ENCODE peak calls at places on chromosomes 3 and 15, in six cellular contexts. F is hippocampal formation; P is sigmoid colon; B is SJCRH30; J is activated effector memory CD4-positive, alpha-beta T cell treated with Interleukin-2 at 50 U/mL for 16 hours; V is mesendoderm. I is an unnamed sample.

GRCh38 chr3:133970916-133971315 is 58.8 kb downstream of the SLCO2A1 start:
- DNase-seq in F (no peak), P (peak; percentile 38), B (no peak), J (no peak), V (no peak), I (no peak)

GRCh38 chr3:4047343-4047742 is 248.1 kb downstream of the LRRN1 start:
- DNase-seq in F (no peak), P (no peak), B (no peak), J (no peak), V (no peak), I (no peak)

GRCh38 chr3:49788056-49788455 is 1.7 kb upstream of the IP6K1 start:
- DNase-seq in F (no peak), P (no peak), B (no peak), J (no peak), V (no peak), I (no peak)

GRCh38 chr3:87437765-87438164 is 161.4 kb upstream of the POU1F1 start:
- DNase-seq in F (no peak), P (no peak), B (no peak), J (no peak), V (no peak), I (no peak)

GRCh38 chr3:194364652-194365434 is 4.7 kb downstream of the LRRC15 start:
- DNase-seq in F (no peak), P (no peak), B (peak; percentile 40), J (no peak), V (peak; percentile 60), I (no peak)

GRCh38 chr3:101780661-101781060 is 1.6 kb downstream of the NXPE3 start:
- DNase-seq in F (peak; percentile 38), P (no peak), B (peak; percentile 62), J (no peak), V (peak; percentile 57), I (no peak)

GRCh38 chr15:85941186-85941855 is 138.3 kb upstream of the AGBL1 start:
- DNase-seq in F (no peak), P (no peak), B (no peak), J (no peak), V (no peak), I (no peak)

GRCh38 chr3:9349321-9350117 is 13.3 kb upstream of the THUMPD3 start:
- DNase-seq in F (no peak), P (no peak), B (peak; percentile 95), J (no peak), V (no peak), I (no peak)

GRCh38 chr3:57974796-57975388 is 33.3 kb upstream of the FLNB start:
- DNase-seq in F (no peak), P (no peak), B (peak; percentile 59), J (no peak), V (peak; percentile 98), I (no peak)

I was measured in stimulated activated naive B cell treated with anti-CD40 and anti-IgM and Interleukin-4, amounts not matched to agents 10 μg/mL and 1 μg/mL and 100 μg/mL, for 72 hours.